ENCODE peak calls at places on chromosomes 3 and 15, in seven cellular contexts. Z is mammary epithelial cell, G is AG09309, M is A549, R is astrocyte of the spinal cord, E is fibroblast of mammary gland, A is HFF-Myc. U is an unnamed sample.

GRCh38 chr3:22118542-22118941 is 367.5 kb upstream of the ZNF385D start:
- DNase-seq in Z (no peak), G (no peak), M (no peak), R (no peak), A (no peak), E (no peak), U (no peak)

GRCh38 chr3:37800022-37800493 is 61.6 kb upstream of the CTDSPL start:
- DNase-seq in M (no peak), R (no peak), A (no peak), G (no peak), E (no peak), Z (no peak), U (no peak)

GRCh38 chr15:77038312-77039216 is 32.3 kb downstream of the TSPAN3 start:
- DNase-seq in A (no peak), E (peak), G (no peak), M (no peak), Z (no peak), R (no peak), U (no peak)

GRCh38 chr3:89947357-89947954 is 840.0 kb downstream of the EPHA3 start:
- DNase-seq in G (no peak), A (no peak), M (no peak), Z (no peak), E (no peak), R (no peak), U (no peak)

GRCh38 chr3:190811775-190812480 is 50.6 kb downstream of the GMNC start:
- DNase-seq in G (peak), A (peak), Z (peak), M (peak), R (peak), E (peak), U (peak)

GRCh38 chr15:37425541-37425940 is 325.2 kb upstream of the MEIS2 start:
- DNase-seq in M (no peak), R (peak), G (no peak), E (no peak), Z (peak), A (no peak), U (no peak)

GRCh38 chr15:86591994-86592746 is 512.5 kb downstream of the AGBL1 start:
- DNase-seq in E (no peak), A (no peak), G (no peak), R (no peak), M (no peak), Z (no peak), U (no peak)

GRCh38 chr3:71489315-71489761 is 94.2 kb downstream of the FOXP1 start:
- DNase-seq in R (no peak), E (no peak), M (no peak), A (no peak), Z (no peak), G (no peak), U (no peak)

GRCh38 chr3:53201190-53201504 is 40.1 kb downstream of the PRKCD start:
- DNase-seq in A (no peak), M (no peak), E (no peak), Z (no peak), G (no peak), R (no peak), U (no peak)

GRCh38 chr3:69425249-69425648 is 39.4 kb upstream of the FRMD4B start:
- DNase-seq in G (no peak), A (no peak), Z (peak), E (peak), M (peak), R (peak), U (peak)

GRCh38 chr3:13507791-13508339 is 27.8 kb downstream of the HDAC11 start:
- DNase-seq in R (peak), E (no peak), G (no peak), A (no peak), M (no peak), Z (peak), U (peak)

GRCh38 chr3:46923559-46924350 is 46.2 kb downstream of the PTH1R start:
- DNase-seq in R (peak), G (no peak), E (peak), M (peak), Z (no peak), A (no peak), U (peak)

GRCh38 chr3:47444103-47444502 is 31.6 kb downstream of the SCAP start:
- DNase-seq in A (no peak), M (no peak), R (no peak), G (no peak), E (peak), Z (peak), U (no peak)

GRCh38 chr3:123031051-123031450 is 3.5 kb upstream of the SEMA5B start:
- DNase-seq in Z (no peak), R (no peak), A (no peak), G (no peak), M (no peak), E (no peak), U (no peak)

GRCh38 chr15:95990833-95991232 is 339.7 kb upstream of the NR2F2 start:
- DNase-seq in Z (peak), E (no peak), R (peak), M (no peak), A (no peak), G (no peak), U (no peak)

GRCh38 chr3:42802876-42803799 is 1.2 kb downstream of the HIGD1A start:
- DNase-seq in Z (peak), G (no peak), A (no peak), M (no peak), E (no peak), R (peak), U (peak)

GRCh38 chr15:36175181-36175750 is 404.2 kb upstream of the CDIN1 start:
- DNase-seq in G (no peak), Z (no peak), R (no peak), A (no peak), E (no peak), M (no peak), U (no peak)

GRCh38 chr3:123314409-123315270 is 112.9 kb downstream of the SEC22A start:
- DNase-seq in G (no peak), R (no peak), E (no peak), A (no peak), Z (no peak), M (no peak), U (peak)

GRCh38 chr3:37935756-37936666 is 54.6 kb upstream of the VILL start:
- DNase-seq in R (peak), Z (peak), G (peak), E (peak), M (peak), A (peak), U (peak)

GRCh38 chr3:194305356-194306108 is 45.6 kb downstream of the CPN2 start:
- DNase-seq in M (no peak), G (no peak), R (no peak), Z (no peak), E (no peak), A (no peak), U (peak)

GRCh38 chr3:44555753-44556152 is 760 bp downstream of the ZKSCAN7 start:
- DNase-seq in G (no peak), R (peak), A (no peak), M (no peak), Z (peak), E (peak), U (peak)

GRCh38 chr15:95734422-95735316 is 595.8 kb upstream of the NR2F2 start:
- DNase-seq in Z (peak), E (no peak), M (no peak), R (peak), G (no peak), A (no peak), U (no peak)

GRCh38 chr3:122936335-122936734 is 91.2 kb downstream of the SEMA5B start:
- DNase-seq in G (no peak), Z (no peak), M (no peak), A (no peak), R (no peak), E (no peak), U (no peak)

GRCh38 chr3:118245312-118245711 is 789.3 kb downstream of the IGSF11 start:
- DNase-seq in A (no peak), Z (no peak), R (no peak), E (no peak), M (no peak), G (no peak), U (no peak)

GRCh38 chr3:3801510-3801841 is 2.2 kb downstream of the LRRN1 start:
- DNase-seq in A (no peak), E (no peak), Z (no peak), G (no peak), R (no peak), M (no peak), U (peak)

GRCh38 chr3:10334461-10334860 is 13.5 kb upstream of the SEC13 start:
- DNase-seq in Z (no peak), R (peak), A (no peak), E (peak), G (peak), M (peak), U (peak)

GRCh38 chr3:65596511-65597224 is 442.1 kb downstream of the MAGI1 start:
- DNase-seq in G (no peak), E (no peak), M (no peak), R (no peak), Z (no peak), A (no peak), U (no peak)

GRCh38 chr3:192449036-192449435 is 278.3 kb downstream of the FGF12 start:
- DNase-seq in Z (no peak), A (no peak), M (no peak), G (no peak), R (no peak), E (peak), U (peak)

GRCh38 chr3:36648241-36649034 is 115.9 kb downstream of the DCLK3 start:
- DNase-seq in R (peak), A (peak), M (peak), E (peak), Z (peak), G (peak), U (no peak)

GRCh38 chr3:111081008-111081545 is 9.5 kb downstream of the NECTIN3 start:
- DNase-seq in G (no peak), R (no peak), Z (peak), M (no peak), E (peak), A (no peak), U (no peak)

GRCh38 chr3:111076732-111077131 is 5.1 kb downstream of the NECTIN3 start:
- DNase-seq in R (no peak), E (no peak), M (no peak), G (no peak), Z (no peak), A (no peak), U (no peak)

GRCh38 chr3:111084911-111085310 is 13.3 kb downstream of the NECTIN3 start:
- DNase-seq in A (no peak), E (no peak), M (no peak), R (no peak), G (no peak), Z (no peak), U (no peak)

GRCh38 chr3:111077384-111077783 is 5.8 kb downstream of the NECTIN3 start:
- DNase-seq in E (no peak), G (no peak), A (no peak), R (no peak), M (no peak), Z (no peak), U (no peak)

DNA sequence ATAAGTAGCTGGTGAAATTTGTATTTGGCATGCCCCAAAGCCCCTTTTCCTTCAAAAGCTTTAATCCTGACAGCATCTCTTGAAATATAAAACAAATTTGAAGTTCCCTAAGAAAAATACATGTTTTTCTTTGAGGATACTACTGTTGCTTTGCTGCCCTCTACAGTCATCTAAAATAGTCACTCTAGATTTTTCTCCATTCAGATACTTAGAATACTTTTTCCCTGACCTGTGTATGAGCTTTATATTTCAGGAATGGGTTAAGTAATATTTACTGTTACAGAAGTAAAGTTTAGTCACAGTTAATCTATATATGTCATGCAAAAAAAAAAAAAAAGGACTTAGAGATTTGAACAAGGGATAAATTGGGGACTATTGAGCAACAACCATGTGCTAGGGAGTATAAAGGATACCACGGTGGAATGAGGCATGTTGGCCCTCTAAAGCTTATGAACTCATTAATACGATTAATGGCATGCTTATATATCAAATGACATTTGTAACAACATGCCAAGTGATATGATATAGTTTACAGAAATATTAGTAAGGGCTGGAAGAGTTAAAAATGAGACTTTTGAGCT is 8.8 kb downstream of the NECTIN3 start:
- DNase-seq in R (peak), G (no peak), Z (peak), M (peak), E (peak), A (no peak), U (peak)
- TF ChIP-seq CTCF in R (peak), G (peak), Z (peak), M (peak), E (peak), A (peak), U (no peak)

DNA sequence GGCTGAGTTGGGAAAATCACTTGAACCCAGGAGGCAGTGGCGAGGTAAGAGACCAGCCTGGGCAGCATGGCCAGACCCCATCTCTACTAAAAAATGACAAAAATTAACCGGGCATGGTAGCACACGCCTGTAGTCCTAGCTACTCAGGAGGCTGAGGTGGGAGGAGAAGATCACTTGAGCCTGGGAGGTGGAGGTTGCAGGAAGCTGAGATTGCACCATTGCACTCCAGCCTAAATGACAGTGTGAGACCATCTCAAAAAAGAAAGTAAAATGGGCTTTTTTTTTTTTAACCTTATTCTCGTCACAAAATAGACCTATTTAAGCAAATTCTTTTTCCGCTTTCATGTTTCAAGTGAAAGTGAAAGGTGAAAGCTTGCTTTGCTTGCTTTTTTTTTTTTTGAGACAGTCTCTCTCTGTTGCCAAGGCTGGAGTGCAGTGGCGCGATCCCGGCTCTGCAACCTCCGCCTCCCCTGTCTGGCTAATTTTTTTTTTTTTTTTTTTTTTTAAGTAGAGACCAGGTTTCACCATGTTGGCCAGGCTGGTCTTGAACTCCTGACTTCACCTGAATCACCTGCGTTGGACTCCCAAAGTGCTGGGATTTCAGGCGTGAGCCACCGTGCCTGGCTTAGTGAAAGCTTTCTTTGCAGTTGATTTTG is 3.6 kb downstream of the PDIA3 start:
- DNase-seq in R (peak), G (no peak), M (no peak), A (no peak), E (peak), Z (no peak), U (no peak)
- H3K4me3 ChIP-seq in R (no peak), G (no peak), M (no peak), A (peak), E (peak), Z (no peak), U (no peak)

DNA sequence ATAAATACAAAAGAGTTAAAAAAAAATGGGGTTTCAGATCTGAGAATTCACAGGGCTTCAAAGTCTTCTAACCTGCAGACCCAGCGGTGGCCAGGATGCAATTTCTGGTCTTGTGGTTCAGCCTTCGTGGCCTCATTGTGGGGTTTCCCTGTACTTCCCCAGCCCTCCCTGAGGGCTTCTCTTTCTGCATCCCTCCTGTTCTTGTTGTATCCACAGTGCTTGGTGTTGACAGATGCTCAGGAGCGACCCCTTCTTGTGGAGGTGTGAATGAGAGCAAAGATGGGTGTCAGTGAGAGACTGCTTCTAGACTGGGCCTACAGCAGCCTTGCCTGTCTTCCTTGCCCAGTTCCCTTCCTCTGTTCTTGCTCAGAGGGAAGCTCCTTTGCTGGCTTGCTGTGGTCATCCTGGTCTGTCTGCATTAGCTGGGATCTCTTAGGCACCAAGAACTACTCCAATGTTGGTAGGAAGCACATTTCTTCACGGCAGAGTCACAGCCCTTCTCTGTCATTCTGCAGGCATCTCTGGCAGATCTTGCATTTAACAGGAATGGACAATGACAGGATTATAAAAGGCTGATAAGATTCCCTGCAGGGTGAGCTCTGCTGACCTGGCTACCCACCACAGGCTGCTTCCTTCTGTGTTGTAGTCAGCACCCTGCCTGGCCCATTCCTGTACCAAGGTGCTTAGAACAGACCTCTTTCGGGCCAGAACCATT is 317.8 kb upstream of the C2CD4B start:
- DNase-seq in G (peak), E (no peak), M (peak), R (no peak), Z (peak), A (no peak), U (peak)
- TF ChIP-seq CTCF in G (peak), E (peak), M (peak), R (peak), Z (peak), A (peak), U (peak)

DNA sequence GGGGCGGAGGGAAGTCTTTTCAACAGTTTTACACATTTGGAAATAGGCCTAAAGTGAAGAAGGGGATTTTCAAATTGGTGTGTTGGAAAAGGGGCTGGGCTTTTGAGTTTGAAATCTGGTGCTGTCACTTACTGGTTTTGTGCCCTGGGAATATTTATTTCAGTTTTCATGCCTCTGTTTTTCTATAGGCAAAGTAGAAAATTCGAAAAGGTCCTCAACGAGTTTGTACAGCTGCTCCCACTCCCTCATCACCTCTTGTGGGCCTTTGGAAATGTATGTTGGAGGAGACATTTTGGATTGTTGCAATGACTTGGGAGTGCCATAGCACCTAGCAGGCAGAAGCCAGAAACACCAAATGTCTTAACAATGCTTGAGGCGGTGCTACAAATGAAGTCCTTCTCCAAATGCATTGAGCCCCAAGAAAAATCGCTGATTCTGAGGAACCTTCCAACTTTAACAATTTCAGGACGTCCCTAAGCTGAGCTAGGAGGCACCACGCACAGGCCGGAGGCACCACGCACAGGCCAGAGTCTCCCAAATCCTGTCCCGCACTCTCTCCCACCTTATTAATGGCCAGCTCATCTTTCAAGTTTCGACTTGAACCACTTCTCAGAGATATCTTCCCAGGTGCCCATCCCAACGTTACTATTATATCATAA is 639 bp upstream of the POLR2M start:
- DNase-seq in M (peak), A (no peak), R (no peak), G (no peak), E (no peak), Z (no peak), U (no peak)
- H3K4me3 ChIP-seq in M (peak), A (peak), R (peak), G (peak), E (peak), Z (peak), U (peak)

GRCh38 chr3:129022114-129022994 is 21.2 kb downstream of the EFCC1 start:
- DNase-seq in G (no peak), M (no peak), A (peak), Z (no peak), R (no peak), E (peak), U (no peak)

GRCh38 chr3:129025691-129026435 is 24.8 kb downstream of the EFCC1 start:
- DNase-seq in E (no peak), Z (no peak), G (no peak), A (no peak), R (no peak), M (no peak), U (no peak)

GRCh38 chr3:129025108-129025507 is 24.0 kb downstream of the EFCC1 start:
- DNase-seq in M (no peak), Z (no peak), G (no peak), A (no peak), E (no peak), R (no peak), U (no peak)

GRCh38 chr3:129022995-129023332 is 21.9 kb downstream of the EFCC1 start:
- DNase-seq in M (no peak), E (no peak), A (no peak), R (no peak), G (no peak), Z (no peak), U (no peak)

GRCh38 chr3:129023909-129024308 is 22.8 kb downstream of the EFCC1 start:
- DNase-seq in G (no peak), Z (no peak), A (no peak), E (peak), M (peak), R (no peak), U (no peak)
- TF ChIP-seq CTCF in G (peak), Z (peak), A (no peak), E (peak), M (peak), R (peak), U (peak)

GRCh38 chr15:70098170-70098460 is 398 bp upstream of the TLE3 start:
- DNase-seq in Z (no peak), R (no peak), A (no peak), E (no peak), M (no peak), G (no peak), U (no peak)
- H3K4me3 ChIP-seq in Z (no peak), R (peak), A (peak), E (peak), M (peak), G (no peak), U (peak)

GRCh38 chr3:50389368-50389767 is 30.0 kb upstream of the TMEM115 start:
- DNase-seq in M (no peak), G (no peak), R (no peak), Z (no peak), E (no peak), A (no peak), U (no peak)
- TF ChIP-seq CTCF in M (no peak), G (no peak), R (no peak), Z (no peak), E (no peak), A (no peak), U (no peak)

U was measured in GM23338.